ENCODE peak calls at places on chromosomes 4 and X, in four cellular contexts. I, Y, J and P are unnamed samples.

GRCh38 chrX:40173662-40174593 is 76.2 kb upstream of the BCOR start:
- DNase-seq in I (no peak), Y (peak), J (peak), P (peak)

GRCh38 chrX:150767475-150768131 is 74.4 kb downstream of the MTMR1 start:
- DNase-seq in I (peak), Y (no peak), J (no peak), P (peak)

GRCh38 chrX:76109654-76110053 is 63.2 kb upstream of the PBDC1 start:
- DNase-seq in I (no peak), Y (no peak), J (no peak), P (no peak)

GRCh38 chr4:104901438-104901837 is 245.2 kb upstream of the TET2 start:
- DNase-seq in I (no peak), Y (no peak), J (no peak), P (no peak)

GRCh38 chr4:69822198-69822597 is 37.7 kb downstream of the SULT1E1 start:
- DNase-seq in I (no peak), Y (no peak), J (no peak), P (no peak)

GRCh38 chr4:8617486-8618040 is 25.0 kb downstream of the CPZ start:
- DNase-seq in I (no peak), Y (no peak), J (no peak), P (no peak)

GRCh38 chr4:95835672-95836071 is 4.2 kb upstream of the PDHA2 start:
- DNase-seq in I (peak), Y (peak), J (no peak), P (no peak)

GRCh38 chr4:2928242-2929155 is 34.7 kb downstream of the NOP14 start:
- DNase-seq in I (no peak), Y (no peak), J (no peak), P (no peak)

GRCh38 chr4:6224725-6225124 is 24.4 kb upstream of the JAKMIP1 start:
- DNase-seq in I (no peak), Y (no peak), J (no peak), P (no peak)

GRCh38 chr4:6222761-6223292 is 22.5 kb upstream of the JAKMIP1 start:
- DNase-seq in I (no peak), Y (no peak), J (no peak), P (no peak)

GRCh38 chr4:6221296-6221850 is 21.0 kb upstream of the JAKMIP1 start:
- DNase-seq in I (no peak), Y (no peak), J (no peak), P (no peak)

GRCh38 chr4:6225469-6225868 is 25.1 kb upstream of the JAKMIP1 start:
- DNase-seq in I (peak), Y (peak), J (no peak), P (peak)

DNA sequence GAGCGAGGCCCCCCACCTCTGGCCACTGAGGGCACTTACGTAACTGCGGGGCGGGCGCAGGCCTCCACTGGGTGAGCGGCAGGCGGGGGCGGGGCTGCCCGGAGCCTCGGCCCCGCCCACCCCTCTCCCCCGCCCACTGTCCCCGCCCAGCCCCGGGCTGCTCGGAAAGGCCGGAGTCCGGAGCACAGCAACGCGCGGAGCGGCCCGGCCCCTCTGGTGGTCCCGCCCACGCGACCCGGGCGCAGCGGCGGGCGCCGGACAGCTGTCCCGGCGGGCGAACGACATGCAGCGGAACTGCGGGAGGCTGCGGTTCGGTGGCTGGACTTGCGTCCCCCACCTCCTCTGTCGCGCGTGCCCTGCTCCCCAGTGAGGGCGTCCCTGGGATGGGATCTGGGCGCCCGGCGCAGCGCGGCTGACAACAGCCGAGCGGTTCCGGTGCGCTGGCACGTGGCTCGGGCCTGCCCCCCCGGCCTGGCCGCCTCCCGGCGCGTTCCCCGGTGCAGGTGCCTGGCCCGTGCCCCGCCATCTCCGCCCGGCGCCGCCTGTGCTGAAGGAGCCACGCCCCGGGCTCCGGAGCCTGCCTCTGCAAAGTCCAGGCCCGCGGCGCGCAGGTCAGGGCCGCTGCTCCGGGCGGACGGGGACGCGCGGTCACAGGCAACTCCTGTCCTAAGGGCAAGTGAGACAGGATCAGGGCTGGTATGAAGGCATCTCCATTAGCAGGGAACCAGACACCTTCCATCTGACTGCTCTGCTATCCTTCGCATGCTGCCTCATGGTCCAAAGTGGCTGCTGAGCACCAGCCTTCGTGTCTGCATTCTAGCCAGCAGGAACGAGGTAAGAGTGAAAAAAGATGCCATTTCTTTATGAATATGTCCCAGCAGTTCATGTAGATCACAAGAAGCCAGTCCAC is 21.8 kb upstream of the JAKMIP1 start:
- DNase-seq in I (peak), Y (no peak), J (peak), P (peak)
- H3K4me3 ChIP-seq in I (no peak), Y (no peak), J (no peak), P (no peak)

DNA sequence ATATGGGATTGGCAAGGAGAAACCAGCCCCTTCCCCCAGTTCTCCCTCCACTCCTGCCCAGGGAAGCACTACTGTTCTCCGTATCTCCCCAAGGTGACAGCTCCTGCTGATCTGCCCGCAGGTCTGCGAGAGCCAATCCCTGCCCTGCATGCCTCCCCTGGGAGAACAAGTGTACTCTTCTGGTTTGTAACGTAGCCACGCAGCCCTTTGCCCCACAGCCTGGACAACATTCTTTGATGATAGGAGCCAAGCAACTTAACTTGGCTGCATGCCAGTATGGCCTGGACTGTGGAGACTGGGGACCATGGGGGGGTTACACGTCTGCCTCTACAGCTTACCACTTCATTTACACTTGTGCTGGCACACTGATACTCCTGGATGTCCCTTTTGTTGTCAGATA is 2.0 kb downstream of the STBD1 start:
- DNase-seq in I (no peak), Y (no peak), J (no peak), P (no peak)
- H3K4me3 ChIP-seq in I (no peak), Y (no peak), J (no peak), P (no peak)

GRCh38 chrX:72308209-72308565 is 2.5 kb upstream of the CITED1 start:
- DNase-seq in I (no peak), Y (no peak), J (no peak), P (no peak)
- H3K4me3 ChIP-seq in I (no peak), Y (peak), J (no peak), P (no peak)

GRCh38 chr4:143381171-143382118 is 44.8 kb downstream of the GAB1 start:
- DNase-seq in I (peak), Y (no peak), J (peak), P (peak)
- H3K4me3 ChIP-seq in I (no peak), Y (no peak), J (no peak), P (no peak)